ENCODE peak calls at places on chromosomes 13 and 19, in six cellular contexts. One of them, this sample, is unnamed.

GRCh38 chr13:97225533-97225932 is 3.4 kb downstream of the MBNL2 start:
- DNase-seq in MG63: no peak
- DNase-seq in mucosa of gallbladder: no peak
- DNase-seq in cardiac septum: no peak
- DNase-seq in effector CD4-positive, alpha-beta T cell: no peak
- DNase-seq in mesendoderm: no peak
- DNase-seq in this sample: no peak

GRCh38 chr19:49954933-49955332 is 6.0 kb downstream of the SIGLEC11 start:
- DNase-seq in MG63: no peak
- DNase-seq in mesendoderm: no peak
- DNase-seq in cardiac septum: no peak
- DNase-seq in mucosa of gallbladder: no peak
- DNase-seq in effector CD4-positive, alpha-beta T cell: no peak
- DNase-seq in this sample: no peak

GRCh38 chr13:94534171-94534570 is 54.7 kb upstream of the DCT start:
- DNase-seq in effector CD4-positive, alpha-beta T cell: no peak
- DNase-seq in MG63: no peak
- DNase-seq in cardiac septum: no peak
- DNase-seq in mucosa of gallbladder: no peak
- DNase-seq in mesendoderm: no peak
- DNase-seq in this sample: no peak

GRCh38 chr13:65943711-65944110 is 1286.4 kb downstream of the PCDH9 start:
- DNase-seq in MG63: no peak
- DNase-seq in mesendoderm: no peak
- DNase-seq in cardiac septum: no peak
- DNase-seq in mucosa of gallbladder: no peak
- DNase-seq in effector CD4-positive, alpha-beta T cell: no peak
- DNase-seq in this sample: peak; percentile 41

GRCh38 chr19:35911790-35912189 is 3.7 kb upstream of the TYROBP start:
- DNase-seq in mesendoderm: no peak
- DNase-seq in MG63: peak; percentile 35
- DNase-seq in effector CD4-positive, alpha-beta T cell: no peak
- DNase-seq in cardiac septum: no peak
- DNase-seq in mucosa of gallbladder: peak; percentile 62
- DNase-seq in this sample: no peak

GRCh38 chr13:101473458-101473857 is 21.0 kb downstream of the ITGBL1 start:
- DNase-seq in MG63: peak; percentile 98
- DNase-seq in cardiac septum: no peak
- DNase-seq in mesendoderm: no peak
- DNase-seq in effector CD4-positive, alpha-beta T cell: no peak
- DNase-seq in mucosa of gallbladder: no peak
- DNase-seq in this sample: peak; percentile 78

GRCh38 chr19:58003153-58003828 is 671 bp upstream of the ZNF606 start:
- DNase-seq in mucosa of gallbladder: no peak
- DNase-seq in effector CD4-positive, alpha-beta T cell: no peak
- DNase-seq in cardiac septum: no peak
- DNase-seq in MG63: no peak
- DNase-seq in mesendoderm: no peak
- DNase-seq in this sample: no peak

GRCh38 chr19:48391100-48392005 is at the start of gene KDELR1:
- DNase-seq in cardiac septum: peak; percentile 91
- DNase-seq in MG63: peak; percentile 62
- DNase-seq in effector CD4-positive, alpha-beta T cell: peak; percentile 70
- DNase-seq in mucosa of gallbladder: peak; percentile 70
- DNase-seq in mesendoderm: peak; percentile 70
- DNase-seq in this sample: no peak

GRCh38 chr19:51240866-51241265 is 10.0 kb upstream of the SIGLECL1 start:
- DNase-seq in mucosa of gallbladder: no peak
- DNase-seq in MG63: no peak
- DNase-seq in effector CD4-positive, alpha-beta T cell: no peak
- DNase-seq in cardiac septum: no peak
- DNase-seq in mesendoderm: no peak
- DNase-seq in this sample: no peak

GRCh38 chr13:110275931-110276552 is 30.9 kb downstream of the COL4A1 start:
- DNase-seq in effector CD4-positive, alpha-beta T cell: no peak
- DNase-seq in cardiac septum: no peak
- DNase-seq in mesendoderm: no peak
- DNase-seq in MG63: no peak
- DNase-seq in mucosa of gallbladder: no peak
- DNase-seq in this sample: no peak

GRCh38 chr19:18985257-18985656 is 44.2 kb upstream of the HOMER3 start:
- DNase-seq in mesendoderm: no peak
- DNase-seq in cardiac septum: no peak
- DNase-seq in MG63: no peak
- DNase-seq in effector CD4-positive, alpha-beta T cell: no peak
- DNase-seq in mucosa of gallbladder: peak; percentile 17
- DNase-seq in this sample: no peak

GRCh38 chr13:114038900-114039299 is 65.0 kb upstream of the C13orf46 start:
- DNase-seq in mesendoderm: no peak
- DNase-seq in mucosa of gallbladder: no peak
- DNase-seq in effector CD4-positive, alpha-beta T cell: no peak
- DNase-seq in cardiac septum: no peak
- DNase-seq in MG63: no peak
- DNase-seq in this sample: no peak

GRCh38 chr19:29467824-29468401 is 57.9 kb upstream of the VSTM2B start:
- DNase-seq in cardiac septum: no peak
- DNase-seq in effector CD4-positive, alpha-beta T cell: no peak
- DNase-seq in MG63: peak; percentile 30
- DNase-seq in mesendoderm: peak; percentile 71
- DNase-seq in mucosa of gallbladder: peak; percentile 4
- DNase-seq in this sample: no peak

GRCh38 chr19:3161453-3161852 is 17.1 kb upstream of the S1PR4 start:
- DNase-seq in mucosa of gallbladder: no peak
- DNase-seq in MG63: no peak
- DNase-seq in cardiac septum: no peak
- DNase-seq in mesendoderm: no peak
- DNase-seq in effector CD4-positive, alpha-beta T cell: no peak
- DNase-seq in this sample: no peak

GRCh38 chr19:33339016-33339749 is 34.3 kb upstream of the CEBPG start:
- DNase-seq in mucosa of gallbladder: no peak
- DNase-seq in effector CD4-positive, alpha-beta T cell: no peak
- DNase-seq in mesendoderm: no peak
- DNase-seq in cardiac septum: no peak
- DNase-seq in MG63: peak; percentile 70
- DNase-seq in this sample: no peak

GRCh38 chr19:40690699-40691420 is 409 bp upstream of the NUMBL start:
- DNase-seq in mucosa of gallbladder: peak; percentile 92
- DNase-seq in MG63: peak; percentile 98
- DNase-seq in mesendoderm: peak; percentile 96
- DNase-seq in cardiac septum: peak; percentile 97
- DNase-seq in effector CD4-positive, alpha-beta T cell: peak; percentile 83
- DNase-seq in this sample: peak; percentile 76

GRCh38 chr13:101415358-101416174 is 742 bp downstream of the NALCN start:
- DNase-seq in mesendoderm: no peak
- DNase-seq in cardiac septum: no peak
- DNase-seq in effector CD4-positive, alpha-beta T cell: no peak
- DNase-seq in mucosa of gallbladder: no peak
- DNase-seq in MG63: no peak
- DNase-seq in this sample: no peak

GRCh38 chr13:87356314-87356713 is 314.9 kb upstream of the SLITRK5 start:
- DNase-seq in mucosa of gallbladder: no peak
- DNase-seq in effector CD4-positive, alpha-beta T cell: no peak
- DNase-seq in cardiac septum: no peak
- DNase-seq in MG63: no peak
- DNase-seq in mesendoderm: no peak
- DNase-seq in this sample: no peak

GRCh38 chr19:51690359-51691121 is 2.6 kb upstream of the SPACA6 start:
- DNase-seq in cardiac septum: peak; percentile 88
- DNase-seq in mesendoderm: peak; percentile 97
- DNase-seq in mucosa of gallbladder: peak; percentile 45
- DNase-seq in effector CD4-positive, alpha-beta T cell: peak; percentile 60
- DNase-seq in MG63: peak; percentile 59
- DNase-seq in this sample: peak; percentile 56

GRCh38 chr19:18226956-18227780 is 930 bp upstream of the PDE4C start:
- DNase-seq in mucosa of gallbladder: no peak
- DNase-seq in mesendoderm: no peak
- DNase-seq in cardiac septum: no peak
- DNase-seq in MG63: no peak
- DNase-seq in effector CD4-positive, alpha-beta T cell: no peak
- DNase-seq in this sample: no peak

GRCh38 chr19:11738746-11739620 is at the start of gene ZNF823:
- DNase-seq in MG63: peak; percentile 100
- DNase-seq in mucosa of gallbladder: peak; percentile 100
- DNase-seq in cardiac septum: peak; percentile 98
- DNase-seq in mesendoderm: peak; percentile 99
- DNase-seq in effector CD4-positive, alpha-beta T cell: peak; percentile 91
- DNase-seq in this sample: peak; percentile 78

GRCh38 chr19:49338691-49339363 is 3.6 kb downstream of the CD37 start:
- DNase-seq in cardiac septum: peak; percentile 75
- DNase-seq in mucosa of gallbladder: peak; percentile 88
- DNase-seq in MG63: peak; percentile 16
- DNase-seq in mesendoderm: peak; percentile 98
- DNase-seq in effector CD4-positive, alpha-beta T cell: no peak
- DNase-seq in this sample: no peak

GRCh38 chr19:703329-703650 is 5.4 kb upstream of the PALM start:
- DNase-seq in effector CD4-positive, alpha-beta T cell: no peak
- DNase-seq in MG63: no peak
- DNase-seq in mucosa of gallbladder: no peak
- DNase-seq in cardiac septum: no peak
- DNase-seq in mesendoderm: no peak
- DNase-seq in this sample: no peak

GRCh38 chr13:36919833-36920611 is at the start of gene SMAD9:
- DNase-seq in mucosa of gallbladder: peak; percentile 62
- DNase-seq in MG63: peak; percentile 87
- DNase-seq in cardiac septum: peak; percentile 88
- DNase-seq in mesendoderm: peak; percentile 74
- DNase-seq in effector CD4-positive, alpha-beta T cell: no peak
- DNase-seq in this sample: peak; percentile 35

GRCh38 chr13:27415116-27415515 is 9.3 kb upstream of the GTF3A start:
- DNase-seq in effector CD4-positive, alpha-beta T cell: no peak
- DNase-seq in cardiac septum: no peak
- DNase-seq in mesendoderm: no peak
- DNase-seq in MG63: no peak
- DNase-seq in mucosa of gallbladder: no peak
- DNase-seq in this sample: no peak

GRCh38 chr19:51339313-51339686 is 2.6 kb downstream of the VSIG10L start:
- DNase-seq in MG63: no peak
- DNase-seq in mucosa of gallbladder: no peak
- DNase-seq in mesendoderm: peak; percentile 91
- DNase-seq in effector CD4-positive, alpha-beta T cell: no peak
- DNase-seq in cardiac septum: no peak
- DNase-seq in this sample: no peak

GRCh38 chr13:43961909-43962308 is 82.2 kb downstream of the LACC1 start:
- DNase-seq in MG63: no peak
- DNase-seq in effector CD4-positive, alpha-beta T cell: no peak
- DNase-seq in mucosa of gallbladder: no peak
- DNase-seq in mesendoderm: no peak
- DNase-seq in cardiac septum: no peak
- DNase-seq in this sample: no peak

GRCh38 chr13:52765991-52766390 is 26.4 kb upstream of the CNMD start:
- DNase-seq in MG63: no peak
- DNase-seq in mucosa of gallbladder: no peak
- DNase-seq in effector CD4-positive, alpha-beta T cell: no peak
- DNase-seq in mesendoderm: no peak
- DNase-seq in cardiac septum: no peak
- DNase-seq in this sample: no peak

GRCh38 chr19:55341191-55342043 is 1.7 kb downstream of the KMT5C start:
- DNase-seq in cardiac septum: peak; percentile 87
- DNase-seq in mesendoderm: peak; percentile 91
- DNase-seq in MG63: peak; percentile 52
- DNase-seq in mucosa of gallbladder: peak; percentile 50
- DNase-seq in effector CD4-positive, alpha-beta T cell: no peak
- DNase-seq in this sample: peak; percentile 14

GRCh38 chr13:33251131-33251629 is 34.4 kb downstream of the STARD13 start:
- DNase-seq in MG63: peak; percentile 91
- DNase-seq in mucosa of gallbladder: peak; percentile 33
- DNase-seq in cardiac septum: no peak
- DNase-seq in effector CD4-positive, alpha-beta T cell: no peak
- DNase-seq in mesendoderm: no peak
- DNase-seq in this sample: peak; percentile 92

GRCh38 chr19:47253970-47254369 is 2.4 kb upstream of the CCDC9 start:
- DNase-seq in mucosa of gallbladder: no peak
- DNase-seq in effector CD4-positive, alpha-beta T cell: no peak
- DNase-seq in mesendoderm: no peak
- DNase-seq in cardiac septum: no peak
- DNase-seq in MG63: no peak
- DNase-seq in this sample: no peak

GRCh38 chr13:113305208-113305607 is 8.2 kb downstream of the LAMP1 start:
- DNase-seq in effector CD4-positive, alpha-beta T cell: no peak
- DNase-seq in cardiac septum: no peak
- DNase-seq in mucosa of gallbladder: no peak
- DNase-seq in mesendoderm: no peak
- DNase-seq in MG63: no peak
- DNase-seq in this sample: no peak

GRCh38 chr19:32448026-32448425 is 42.5 kb downstream of the DPY19L3 start:
- DNase-seq in cardiac septum: no peak
- DNase-seq in effector CD4-positive, alpha-beta T cell: no peak
- DNase-seq in MG63: no peak
- DNase-seq in mucosa of gallbladder: no peak
- DNase-seq in mesendoderm: no peak
- DNase-seq in this sample: no peak

GRCh38 chr13:24308068-24308445 is 1.3 kb upstream of the C1QTNF9 start:
- DNase-seq in effector CD4-positive, alpha-beta T cell: no peak
- DNase-seq in MG63: no peak
- DNase-seq in mesendoderm: no peak
- DNase-seq in mucosa of gallbladder: peak; percentile 9
- DNase-seq in cardiac septum: no peak
- DNase-seq in this sample: no peak

GRCh38 chr13:49495783-49496762 is at the start of gene PHF11:
- DNase-seq in effector CD4-positive, alpha-beta T cell: peak; percentile 80
- DNase-seq in MG63: peak; percentile 80
- DNase-seq in cardiac septum: peak; percentile 93
- DNase-seq in mesendoderm: peak; percentile 84
- DNase-seq in mucosa of gallbladder: peak; percentile 70
- DNase-seq in this sample: no peak